ENCODE peak calls at places on chromosomes 6 and 20, in ten cellular contexts. T is colonic mucosa, J is fibroblast of lung, E is natural killer cell, L is tibial nerve, M is vagina, B is K562, X is fibroblast of villous mesenchyme, N is endothelial cell, F is foreskin fibroblast. I is an unnamed sample.

GRCh38 chr20:57770852-57771746 is 61.3 kb upstream of the PMEPA1 start:
- DNase-seq in T (no peak), J (no peak), E (no peak), L (no peak), M (no peak), B (no peak), X (peak; percentile 3), N (no peak), F (no peak), I (peak; percentile 43)

GRCh38 chr20:50093240-50093639 is 19.7 kb downstream of the UBE2V1 start:
- DNase-seq in T (no peak), J (no peak), E (no peak), L (no peak), M (no peak), B (no peak), X (no peak), N (no peak), F (peak; percentile 40), I (no peak)

GRCh38 chr20:47749367-47749766 is 35.9 kb downstream of the SULF2 start:
- DNase-seq in T (no peak), J (peak; percentile 91), E (no peak), L (peak; percentile 63), M (no peak), B (no peak), X (no peak), N (no peak), F (no peak), I (no peak)

GRCh38 chr6:73854998-73855718 is 159.2 kb downstream of the CD109 start:
- DNase-seq in T (peak; percentile 23), J (peak; percentile 48), E (no peak), L (peak; percentile 84), M (no peak), B (peak; percentile 37), X (peak; percentile 89), N (peak; percentile 33), F (peak; percentile 79), I (no peak)

GRCh38 chr20:5190444-5190843 is 63.6 kb downstream of the CDS2 start:
- DNase-seq in T (no peak), J (no peak), E (no peak), L (no peak), M (no peak), B (no peak), X (no peak), N (no peak), F (no peak), I (no peak)

GRCh38 chr20:46746972-46747371 is 37.5 kb downstream of the SLC2A10 start:
- DNase-seq in T (no peak), J (peak; percentile 77), E (no peak), L (no peak), M (no peak), B (no peak), X (no peak), N (no peak), F (peak; percentile 74), I (no peak)

GRCh38 chr6:68709091-68709490 is 74.0 kb downstream of the ADGRB3 start:
- DNase-seq in T (no peak), J (no peak), E (no peak), L (no peak), M (no peak), B (no peak), X (no peak), N (no peak), F (no peak), I (no peak)

GRCh38 chr20:61387204-61387958 is 135.3 kb downstream of the CDH4 start:
- DNase-seq in T (no peak), J (peak; percentile 66), E (no peak), L (no peak), M (no peak), B (peak; percentile 68), X (peak; percentile 29), N (peak; percentile 37), F (peak; percentile 59), I (no peak)

GRCh38 chr6:25835442-25836283 is 3.8 kb upstream of the SLC17A1 start:
- DNase-seq in T (no peak), J (no peak), E (no peak), L (no peak), M (no peak), B (no peak), X (peak; percentile 25), N (no peak), F (no peak), I (no peak)

GRCh38 chr6:132812756-132813172 is 1.6 kb upstream of the RPS12 start:
- DNase-seq in T (no peak), J (no peak), E (no peak), L (no peak), M (no peak), B (no peak), X (peak; percentile 64), N (no peak), F (no peak), I (no peak)

GRCh38 chr6:110544472-110544871 is 68.1 kb upstream of the SLC22A16 start:
- DNase-seq in T (no peak), J (no peak), E (no peak), L (no peak), M (no peak), B (no peak), X (peak; percentile 15), N (no peak), F (no peak), I (no peak)

GRCh38 chr6:24883618-24884017 is 52.1 kb downstream of the RIPOR2 start:
- DNase-seq in T (no peak), J (peak; percentile 82), E (no peak), L (no peak), M (no peak), B (no peak), X (peak; percentile 16), N (no peak), F (peak; percentile 69), I (no peak)

GRCh38 chr6:147211831-147212230 is 7.6 kb downstream of the STXBP5 start:
- DNase-seq in T (no peak), J (no peak), E (no peak), L (no peak), M (no peak), B (no peak), X (no peak), N (no peak), F (no peak), I (no peak)

GRCh38 chr20:37376324-37376723 is 30.4 kb downstream of the SRC start:
- DNase-seq in T (no peak), J (no peak), E (no peak), L (no peak), M (no peak), B (no peak), X (no peak), N (no peak), F (no peak), I (no peak)

GRCh38 chr20:7003598-7003997 is 236.1 kb downstream of the BMP2 start:
- DNase-seq in T (no peak), J (peak; percentile 20), E (no peak), L (no peak), M (no peak), B (no peak), X (no peak), N (no peak), F (no peak), I (no peak)

GRCh38 chr6:10248378-10248843 is 166.5 kb downstream of the TFAP2A start:
- DNase-seq in T (no peak), J (peak; percentile 43), E (no peak), L (no peak), M (no peak), B (no peak), X (no peak), N (no peak), F (peak; percentile 53), I (no peak)
- TF ChIP-seq CTCF in T (no peak), J (no peak), E (no peak), L (no peak), M (no peak), B (no peak), X (no peak), N (no peak), F (no peak), I (no peak)

GRCh38 chr6:166271376-166271765 is 36.8 kb downstream of the PRR18 start:
- DNase-seq in T (no peak), J (no peak), E (no peak), L (no peak), M (peak; percentile 85), B (no peak), X (no peak), N (no peak), F (no peak), I (no peak)
- TF ChIP-seq CTCF in T (no peak), J (no peak), E (no peak), L (no peak), M (no peak), B (no peak), X (no peak), N (no peak), F (no peak), I (no peak)

GRCh38 chr6:138107078-138107751 is at the start of gene PERP:
- DNase-seq in T (peak; percentile 88), J (peak; percentile 56), E (peak; percentile 55), L (peak; percentile 53), M (no peak), B (peak; percentile 74), X (peak; percentile 34), N (peak; percentile 47), F (peak; percentile 86), I (peak; percentile 93)
- TF ChIP-seq CTCF in T (no peak), J (no peak), E (no peak), L (no peak), M (peak; percentile 4), B (peak; percentile 36), X (no peak), N (no peak), F (no peak), I (no peak)

GRCh38 chr6:2037230-2037926 is 208.0 kb downstream of the GMDS start:
- DNase-seq in T (no peak), J (peak; percentile 7), E (no peak), L (no peak), M (no peak), B (no peak), X (no peak), N (no peak), F (no peak), I (no peak)
- TF ChIP-seq CTCF in T (no peak), J (peak; percentile 38), E (no peak), L (no peak), M (no peak), B (no peak), X (no peak), N (no peak), F (no peak), I (no peak)

DNA sequence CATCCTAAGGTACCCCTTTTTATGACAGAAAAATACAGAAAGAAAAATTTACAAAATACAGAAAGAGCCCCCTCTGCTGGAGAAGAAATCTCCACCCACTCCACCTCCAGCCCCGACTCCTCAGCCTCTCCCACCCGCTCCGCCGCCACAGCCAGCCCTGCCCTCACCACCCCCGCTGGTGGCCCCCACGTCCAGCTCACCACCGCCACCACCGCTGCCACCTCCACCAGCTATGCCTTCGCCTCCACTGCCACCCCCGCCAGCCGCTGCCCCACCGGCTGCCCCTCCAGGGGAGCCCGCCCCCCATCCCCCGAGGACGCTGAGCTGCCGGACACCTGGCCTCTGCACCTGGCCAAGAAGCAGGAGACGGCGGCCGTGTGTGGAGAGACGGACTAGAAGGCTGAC is 17.7 kb downstream of the WFDC2 start:
- DNase-seq in T (no peak), J (no peak), E (no peak), L (no peak), M (no peak), B (peak; percentile 44), X (no peak), N (peak; percentile 28), F (no peak), I (peak; percentile 81)
- TF ChIP-seq CTCF in T (no peak), J (no peak), E (no peak), L (no peak), M (no peak), B (peak; percentile 42), X (no peak), N (peak; percentile 56), F (no peak), I (no peak)